ENCODE peak calls at places on chromosomes 6 and 20, in four cellular contexts. M, H, K and L are unnamed samples.
A peak's percentile ranks its signal among the peaks of the same experiment; 100 is the strongest.

GRCh38 chr6:150336708-150337107 is 32.1 kb upstream of the IYD start:
- DNase-seq in M (no peak), H (no peak), K (no peak), L (no peak)

GRCh38 chr6:13355969-13356368 is 27.6 kb upstream of the TBC1D7 start:
- DNase-seq in M (no peak), H (no peak), K (no peak), L (peak; percentile 96)

GRCh38 chr6:145238787-145239186 is 496.5 kb downstream of the EPM2A start:
- DNase-seq in M (no peak), H (no peak), K (no peak), L (no peak)

GRCh38 chr6:73888050-73888449 is 192.0 kb downstream of the CD109 start:
- DNase-seq in M (no peak), H (no peak), K (no peak), L (no peak)

GRCh38 chr6:1574083-1574761 is 35.5 kb upstream of the FOXC1 start:
- DNase-seq in M (no peak), H (no peak), K (no peak), L (no peak)

GRCh38 chr6:32666420-32667300 is at the start of gene HLA-DQB1:
- DNase-seq in M (peak; percentile 70), H (no peak), K (peak; percentile 22), L (peak; percentile 85)

GRCh38 chr20:38728911-38729642 is 4.8 kb downstream of the SLC32A1 start:
- DNase-seq in M (peak; percentile 58), H (no peak), K (no peak), L (no peak)

GRCh38 chr20:23652926-23653325 is 15.2 kb upstream of the CST3 start:
- DNase-seq in M (no peak), H (no peak), K (no peak), L (no peak)

GRCh38 chr6:11366183-11366933 is 133.9 kb upstream of the NEDD9 start:
- DNase-seq in M (no peak), H (no peak), K (no peak), L (no peak)

GRCh38 chr6:113496157-113496556 is 361.0 kb upstream of the MARCKS start:
- DNase-seq in M (no peak), H (no peak), K (no peak), L (no peak)

GRCh38 chr6:166344240-166344639 is 1.9 kb upstream of the SFT2D1 start:
- DNase-seq in M (no peak), H (no peak), K (no peak), L (no peak)

GRCh38 chr6:34519971-34520644 is 36.0 kb downstream of the SPDEF start:
- DNase-seq in M (no peak), H (no peak), K (no peak), L (no peak)

GRCh38 chr6:65450451-65450850 is 256.6 kb downstream of the EYS start:
- DNase-seq in M (no peak), H (no peak), K (no peak), L (no peak)

GRCh38 chr6:118152524-118152923 is 245.5 kb downstream of the SLC35F1 start:
- DNase-seq in M (no peak), H (no peak), K (no peak), L (no peak)

GRCh38 chr20:4987130-4987529 is 14.2 kb downstream of the SLC23A2 start:
- DNase-seq in M (no peak), H (no peak), K (no peak), L (peak; percentile 68)

GRCh38 chr6:17968081-17968518 is 19.3 kb downstream of the KIF13A start:
- DNase-seq in M (no peak), H (no peak), K (no peak), L (no peak)

GRCh38 chr6:90175627-90176538 is 120.8 kb downstream of the BACH2 start:
- DNase-seq in M (no peak), H (no peak), K (no peak), L (no peak)

GRCh38 chr6:3208096-3208774 is 19.2 kb downstream of the TUBB2B start:
- DNase-seq in M (peak; percentile 34), H (no peak), K (no peak), L (no peak)

GRCh38 chr6:113825776-113826175 is 31.4 kb upstream of the MARCKS start:
- DNase-seq in M (no peak), H (no peak), K (no peak), L (no peak)

GRCh38 chr20:31954500-31954899 is 2.7 kb upstream of the PDRG1 start:
- DNase-seq in M (no peak), H (no peak), K (no peak), L (no peak)

GRCh38 chr20:49501917-49502316 is 19.4 kb upstream of the KCNB1 start:
- DNase-seq in M (no peak), H (no peak), K (no peak), L (peak; percentile 32)

GRCh38 chr6:118902731-118903130 is 8.8 kb downstream of the ASF1A start:
- DNase-seq in M (no peak), H (no peak), K (no peak), L (no peak)

GRCh38 chr6:14726816-14727493 is 518.9 kb upstream of the JARID2 start:
- DNase-seq in M (no peak), H (peak; percentile 85), K (no peak), L (no peak)

GRCh38 chr6:10184408-10185187 is 230.3 kb downstream of the TFAP2A start:
- DNase-seq in M (no peak), H (no peak), K (no peak), L (no peak)

GRCh38 chr6:36627801-36628246 is 33.7 kb downstream of the SRSF3 start:
- DNase-seq in M (no peak), H (no peak), K (no peak), L (no peak)

GRCh38 chr20:46994341-46994740 is 99.7 kb downstream of the EYA2 start:
- DNase-seq in M (no peak), H (no peak), K (no peak), L (peak; percentile 87)

GRCh38 chr6:111478064-111478476 is 4.9 kb downstream of the REV3L start:
- DNase-seq in M (no peak), H (peak; percentile 48), K (no peak), L (no peak)